ENCODE peak calls at places on chromosomes 7 and 10, in six cellular contexts. B is heart left ventricle, R is psoas muscle, S is cardiac muscle cell, G is small intestine, X is HCT116. O is an unnamed sample.
A peak's percentile ranks its signal among the peaks of the same experiment; 100 is the strongest.

GRCh38 chr10:28564905-28565304 is 32.0 kb downstream of the WAC start:
- DNase-seq in B (no peak), R (no peak), S (peak; percentile 52), G (no peak), X (no peak), O (no peak)

GRCh38 chr7:157002819-157003421 is 7.5 kb downstream of the MNX1 start:
- DNase-seq in B (no peak), R (no peak), S (no peak), G (peak; percentile 48), X (no peak), O (no peak)

GRCh38 chr10:71963756-71964668 is at the start of gene CHST3:
- DNase-seq in B (peak; percentile 90), R (peak; percentile 79), S (peak; percentile 83), G (peak; percentile 10), X (no peak), O (no peak)

GRCh38 chr10:94349327-94349726 is 13.4 kb downstream of the NOC3L start:
- DNase-seq in B (no peak), R (no peak), S (peak; percentile 50), G (no peak), X (no peak), O (no peak)

GRCh38 chr7:39673868-39674267 is 50.5 kb downstream of the RALA start:
- DNase-seq in B (no peak), R (no peak), S (no peak), G (no peak), X (no peak), O (no peak)

GRCh38 chr7:98867271-98867701 is 2.5 kb downstream of the TMEM130 start:
- DNase-seq in B (no peak), R (no peak), S (no peak), G (no peak), X (no peak), O (no peak)

GRCh38 chr7:81267508-81267907 is 348.7 kb upstream of the SEMA3C start:
- DNase-seq in B (no peak), R (no peak), S (peak; percentile 21), G (no peak), X (no peak), O (no peak)

GRCh38 chr10:63770523-63770922 is 249.3 kb downstream of the REEP3 start:
- DNase-seq in B (no peak), R (no peak), S (no peak), G (no peak), X (no peak), O (no peak)

GRCh38 chr10:79084972-79085597 is 16.3 kb downstream of the ZMIZ1 start:
- DNase-seq in B (peak; percentile 63), R (no peak), S (no peak), G (no peak), X (no peak), O (no peak)

GRCh38 chr10:114375082-114375481 is 29.2 kb downstream of the AFAP1L2 start:
- DNase-seq in B (no peak), R (no peak), S (peak; percentile 86), G (no peak), X (no peak), O (no peak)

GRCh38 chr10:129690248-129691070 is 223.4 kb downstream of the MGMT start:
- DNase-seq in B (no peak), R (no peak), S (no peak), G (no peak), X (no peak), O (no peak)

GRCh38 chr7:101673951-101674350 is 44.9 kb upstream of the MYL10 start:
- DNase-seq in B (no peak), R (no peak), S (no peak), G (no peak), X (no peak), O (no peak)

GRCh38 chr10:36677170-36677768 is 448.1 kb upstream of the ANKRD30A start:
- DNase-seq in B (no peak), R (no peak), S (no peak), G (no peak), X (no peak), O (no peak)

GRCh38 chr10:338176-339037 is 203.2 kb downstream of the ZMYND11 start:
- DNase-seq in B (no peak), R (no peak), S (no peak), G (peak; percentile 70), X (no peak), O (no peak)

GRCh38 chr10:24519950-24520349 is 203.7 kb downstream of the ARHGAP21 start:
- DNase-seq in B (no peak), R (no peak), S (no peak), G (no peak), X (no peak), O (no peak)

GRCh38 chr7:157339777-157340677 is 3.2 kb downstream of the DNAJB6 start:
- DNase-seq in B (no peak), R (peak; percentile 67), S (peak; percentile 81), G (peak; percentile 69), X (peak; percentile 53), O (peak; percentile 81)

GRCh38 chr10:61404771-61405170 is 48.4 kb downstream of the TMEM26 start:
- DNase-seq in B (no peak), R (no peak), S (peak; percentile 29), G (no peak), X (no peak), O (no peak)

GRCh38 chr10:71770789-71771188 is 2.5 kb downstream of the VSIR start:
- DNase-seq in B (no peak), R (no peak), S (peak; percentile 78), G (no peak), X (no peak), O (peak; percentile 55)

GRCh38 chr10:2986341-2986933 is 80.9 kb upstream of the PFKP start:
- DNase-seq in B (no peak), R (no peak), S (no peak), G (peak; percentile 37), X (no peak), O (peak; percentile 17)

GRCh38 chr10:103739039-103739764 is 116.2 kb downstream of the SH3PXD2A start:
- DNase-seq in B (no peak), R (peak; percentile 42), S (peak; percentile 92), G (no peak), X (no peak), O (peak; percentile 17)

GRCh38 chr7:137626469-137627067 is 220.2 kb downstream of the DGKI start:
- DNase-seq in B (no peak), R (no peak), S (peak; percentile 72), G (peak; percentile 27), X (peak; percentile 31), O (peak; percentile 18)

GRCh38 chr7:146375155-146375554 is 258.6 kb downstream of the CNTNAP2 start:
- DNase-seq in B (no peak), R (no peak), S (no peak), G (no peak), X (no peak), O (no peak)

GRCh38 chr7:44142028-44142427 is 896 bp upstream of the MYL7 start:
- DNase-seq in B (no peak), R (no peak), S (no peak), G (no peak), X (no peak), O (no peak)

GRCh38 chr7:818031-818699 is 14.1 kb upstream of the SUN1 start:
- DNase-seq in B (no peak), R (no peak), S (peak; percentile 34), G (no peak), X (peak; percentile 36), O (no peak)

DNA sequence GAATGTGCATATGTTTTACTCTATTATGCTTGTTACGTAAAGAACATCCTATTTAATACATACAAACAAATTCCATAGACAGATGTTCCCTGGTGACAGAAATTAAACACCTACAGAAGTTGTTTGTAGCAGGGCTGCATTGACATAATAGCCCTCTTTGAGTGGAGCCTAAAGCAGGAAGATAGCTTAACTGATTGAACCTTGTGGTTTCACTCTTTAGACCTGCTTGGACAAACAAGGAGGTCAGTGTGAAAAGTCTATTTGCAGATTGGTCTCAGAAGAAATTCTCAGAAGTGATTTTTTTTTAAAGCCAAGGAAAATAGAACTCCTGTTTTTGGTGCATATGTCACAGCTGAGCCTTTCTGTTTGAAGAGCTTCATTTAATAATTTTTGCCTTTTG is 121.3 kb downstream of the PPP1R9A start:
- DNase-seq in B (no peak), R (no peak), S (no peak), G (peak; percentile 32), X (no peak), O (no peak)
- H3K4me1 ChIP-seq in B (no peaks in the 10 kb centered on the region), R (no peaks in the 10 kb centered on the region), S (peaks cover 8% of the 10 kb centered on the region), G (no peaks in the 10 kb centered on the region), X (no peaks in the 10 kb centered on the region), O (no peaks in the 10 kb centered on the region)

GRCh38 chr10:113000454-113000853 is 50.4 kb downstream of the TCF7L2 start:
- DNase-seq in B (no peak), R (no peak), S (no peak), G (no peak), X (no peak), O (no peak)
- H3K4me1 ChIP-seq in B (peaks cover 65% of the 10 kb centered on the region), R (peaks cover 23% of the 10 kb centered on the region), S (peaks cover 41% of the 10 kb centered on the region), G (peaks cover 14% of the 10 kb centered on the region), X (no peaks in the 10 kb centered on the region), O (peaks cover 17% of the 10 kb centered on the region)

DNA sequence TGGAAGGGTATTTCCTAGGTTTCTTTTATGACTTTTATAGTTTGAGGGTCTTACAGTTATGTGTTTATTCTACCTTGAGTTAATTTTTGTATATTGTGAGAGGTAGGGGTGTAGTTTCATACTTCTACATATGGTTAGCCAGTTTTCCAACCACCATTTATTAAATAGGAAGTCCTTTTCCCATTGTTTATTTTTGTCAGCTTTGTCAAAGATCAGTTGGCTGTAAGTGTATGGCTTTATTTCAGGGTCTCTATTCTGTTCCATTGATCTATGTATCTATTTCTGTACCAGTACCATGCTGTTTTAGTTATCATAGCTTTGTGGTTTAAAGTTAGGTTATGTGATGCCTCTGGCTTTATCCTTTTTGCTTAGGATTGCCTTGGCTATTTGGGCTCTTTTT is 71.9 kb upstream of the CC2D2B start:
- DNase-seq in B (no peak), R (no peak), S (no peak), G (no peak), X (no peak), O (no peak)
- H3K4me1 ChIP-seq in B (peaks cover 19% of the 10 kb centered on the region), R (no peaks in the 10 kb centered on the region), S (no peaks in the 10 kb centered on the region), G (peaks cover 8% of the 10 kb centered on the region), X (no peaks in the 10 kb centered on the region), O (peaks cover 7% of the 10 kb centered on the region)

DNA sequence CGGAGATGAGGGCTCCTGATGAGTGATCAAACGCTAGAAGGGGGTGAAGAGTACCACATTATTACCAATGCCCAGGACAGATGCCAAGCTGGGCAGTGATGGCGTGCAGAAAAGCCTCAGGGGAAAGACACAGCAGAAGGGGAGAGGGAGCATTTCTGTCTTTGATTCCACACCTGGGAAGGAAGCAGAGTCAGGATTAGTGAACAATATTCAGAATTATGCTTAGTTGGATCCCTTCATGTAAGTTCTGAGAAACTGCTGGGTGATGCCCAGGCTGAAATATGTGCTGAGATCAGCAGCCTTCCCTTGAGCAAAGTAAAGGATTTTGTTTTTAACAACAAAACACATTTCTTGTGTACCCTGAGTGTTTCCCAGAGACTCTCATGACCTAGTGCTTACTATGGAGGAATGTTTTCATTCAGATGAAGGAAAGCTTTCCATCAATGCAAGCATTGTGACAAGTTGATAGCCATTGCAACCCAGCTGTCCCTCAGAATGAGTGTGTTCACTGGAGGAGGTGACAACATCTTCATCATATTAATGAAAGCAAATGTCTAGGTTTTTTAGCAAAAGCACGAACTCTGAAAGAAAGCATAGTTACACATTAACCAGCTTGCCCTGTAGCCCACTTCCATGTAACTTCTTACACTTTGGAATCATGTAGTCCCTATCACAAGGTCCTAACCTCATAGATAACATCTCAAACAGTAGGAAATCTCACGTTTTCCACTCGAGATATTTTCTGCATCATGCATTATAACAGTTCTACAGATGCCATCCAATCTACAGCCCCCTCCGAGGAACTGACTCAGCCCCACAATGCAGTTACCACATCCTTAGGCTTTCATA is 23.8 kb upstream of the AKR1C1 start:
- DNase-seq in B (no peak), R (no peak), S (no peak), G (no peak), X (no peak), O (no peak)
- H3K4me1 ChIP-seq in B (peaks cover 20% of the 10 kb centered on the region), R (peaks cover 32% of the 10 kb centered on the region), S (no peaks in the 10 kb centered on the region), G (no peaks in the 10 kb centered on the region), X (no peaks in the 10 kb centered on the region), O (peaks cover 9% of the 10 kb centered on the region)

O was measured in tibial nerve.